ENCODE peak calls at places on chromosomes 11 and 22, in six cellular contexts. S is T-cell, B is adipocyte, J is SHP77 treated with DMSO at 0.1 percent for 48 hours, T is cardiac muscle cell, G is neural progenitor cell. E is an unnamed sample.

GRCh38 chr11:65855927-65856363 is 2.0 kb downstream of the CFL1 start:
- DNase-seq in S (no peak), B (no peak), J (no peak), T (no peak), G (peak), E (no peak)

GRCh38 chr11:133403900-133404299 is 128.4 kb downstream of the OPCML start:
- DNase-seq in S (no peak), B (no peak), J (no peak), T (no peak), G (no peak), E (peak)

GRCh38 chr11:14644396-14645246 is 1.0 kb downstream of the PDE3B start:
- DNase-seq in S (peak), B (peak), J (peak), T (peak), G (peak), E (peak)

GRCh38 chr11:46050065-46050464 is 71.2 kb downstream of the PHF21A start:
- DNase-seq in S (no peak), B (peak), J (no peak), T (peak), G (peak), E (peak)

GRCh38 chr11:118918128-118918685 is 7.5 kb downstream of the BCL9L start:
- DNase-seq in S (no peak), B (peak), J (no peak), T (no peak), G (peak), E (peak)

GRCh38 chr11:68840661-68841653 is 759 bp downstream of the CPT1A start:
- DNase-seq in S (peak), B (peak), J (no peak), T (peak), G (peak), E (peak)

GRCh38 chr22:22877523-22878210 is 9.9 kb upstream of the IGLL5 start:
- DNase-seq in S (peak), B (peak), J (no peak), T (no peak), G (peak), E (peak)

GRCh38 chr11:129828301-129828836 is 12.7 kb downstream of the TMEM45B start:
- DNase-seq in S (no peak), B (no peak), J (no peak), T (no peak), G (no peak), E (no peak)

GRCh38 chr11:111602865-111603632 is 800 bp downstream of the SIK2 start:
- DNase-seq in S (no peak), B (peak), J (peak), T (peak), G (peak), E (peak)

GRCh38 chr11:134578807-134579708 is 167.0 kb upstream of the B3GAT1 start:
- DNase-seq in S (no peak), B (no peak), J (no peak), T (peak), G (no peak), E (peak)

GRCh38 chr11:47248304-47248663 is 330 bp downstream of the ACP2 start:
- DNase-seq in S (no peak), B (peak), J (no peak), T (no peak), G (no peak), E (no peak)

GRCh38 chr22:19419464-19420178 is 11.9 kb downstream of the HIRA start:
- DNase-seq in S (no peak), B (no peak), J (no peak), T (peak), G (no peak), E (peak)

GRCh38 chr11:126426820-126427749 is 71.6 kb downstream of the ST3GAL4 start:
- DNase-seq in S (no peak), B (no peak), J (no peak), T (no peak), G (no peak), E (no peak)

GRCh38 chr22:35947794-35948425 is 80.7 kb downstream of the RBFOX2 start:
- DNase-seq in S (no peak), B (no peak), J (no peak), T (no peak), G (no peak), E (no peak)

GRCh38 chr22:34800265-34800664 is 265.7 kb upstream of the ISX start:
- DNase-seq in S (no peak), B (peak), J (no peak), T (no peak), G (no peak), E (no peak)

GRCh38 chr11:134858783-134859480 is 446.9 kb upstream of the B3GAT1 start:
- DNase-seq in S (no peak), B (no peak), J (no peak), T (no peak), G (no peak), E (peak)

GRCh38 chr22:41598081-41598480 is 8.4 kb upstream of the PMM1 start:
- DNase-seq in S (no peak), B (peak), J (no peak), T (no peak), G (no peak), E (no peak)

GRCh38 chr11:93033093-93033492 is 63.6 kb downstream of the MTNR1B start:
- DNase-seq in S (no peak), B (no peak), J (no peak), T (no peak), G (no peak), E (no peak)

E was measured in endodermal cell.